ENCODE peak calls at places on chromosomes 1 and 21, in seven cellular contexts. W is GM03348, D is NCI-H1417, T is MV-4-11, J is transverse colon, G is GM23248, Q is suprapubic skin. I is an unnamed sample.

GRCh38 chr1:234292548-234292947 is 80.7 kb upstream of the COA6 start:
- DNase-seq in W (no peak), D (no peak), T (no peak), J (no peak), G (no peak), Q (no peak), I (no peak)

GRCh38 chr1:240474133-240474614 is 137.8 kb downstream of the GREM2 start:
- DNase-seq in W (no peak), D (no peak), T (peak), J (no peak), G (peak), Q (no peak), I (no peak)

GRCh38 chr1:155645648-155646047 is 35.6 kb downstream of the MSTO1 start:
- DNase-seq in W (peak), D (no peak), T (no peak), J (no peak), G (peak), Q (no peak), I (no peak)

GRCh38 chr1:53069265-53069662 is 7.3 kb downstream of the PODN start:
- DNase-seq in W (no peak), D (no peak), T (no peak), J (no peak), G (no peak), Q (no peak), I (no peak)

GRCh38 chr1:51523931-51524330 is 4.9 kb upstream of the EPS15 start:
- DNase-seq in W (no peak), D (no peak), T (no peak), J (no peak), G (no peak), Q (no peak), I (no peak)

GRCh38 chr1:234839663-234840062 is 229.7 kb upstream of the IRF2BP2 start:
- DNase-seq in W (no peak), D (no peak), T (no peak), J (no peak), G (no peak), Q (no peak), I (no peak)

GRCh38 chr1:97297611-97298010 is 576.0 kb downstream of the PTBP2 start:
- DNase-seq in W (no peak), D (no peak), T (no peak), J (no peak), G (no peak), Q (no peak), I (no peak)

GRCh38 chr21:17742181-17742580 is 77.0 kb downstream of the C21orf91 start:
- DNase-seq in W (no peak), D (no peak), T (no peak), J (no peak), G (no peak), Q (no peak), I (no peak)

GRCh38 chr1:29521846-29522580 is 285.7 kb downstream of the PTPRU start:
- DNase-seq in W (no peak), D (no peak), T (no peak), J (no peak), G (no peak), Q (peak), I (no peak)

GRCh38 chr21:26005464-26005863 is 165.1 kb downstream of the APP start:
- DNase-seq in W (no peak), D (no peak), T (no peak), J (no peak), G (no peak), Q (no peak), I (no peak)

GRCh38 chr1:210496063-210496462 is 167.4 kb downstream of the HHAT start:
- DNase-seq in W (peak), D (no peak), T (no peak), J (no peak), G (peak), Q (no peak), I (no peak)

GRCh38 chr1:89273324-89273778 is 691 bp upstream of the GBP5 start:
- DNase-seq in W (no peak), D (no peak), T (no peak), J (no peak), G (no peak), Q (no peak), I (no peak)

GRCh38 chr1:53556657-53557227 is 97.5 kb downstream of the DMRTB1 start:
- DNase-seq in W (no peak), D (no peak), T (no peak), J (no peak), G (no peak), Q (no peak), I (no peak)

GRCh38 chr21:27759091-27759659 is 792.3 kb upstream of the ADAMTS5 start:
- DNase-seq in W (peak), D (no peak), T (peak), J (peak), G (peak), Q (no peak), I (no peak)